ENCODE peak calls at places on chromosome 16, in four cellular contexts. Z is A549, A is stomach, I is heart left ventricle. W is an unnamed sample. For H3K4me1, the result is how much of the 10 kb centered on the place peaks cover.

GRCh38 chr16:1812732-1813163 is 13.9 kb downstream of the HAGH start:
- DNase-seq in Z (peak), A (peak), I (peak), W (peak)

GRCh38 chr16:26982422-26982821 is 84.3 kb upstream of the C16orf82 start:
- DNase-seq in Z (no peak), A (no peak), I (no peak), W (no peak)

GRCh38 chr16:822174-822908 is 21.8 kb upstream of the GNG13 start:
- DNase-seq in Z (no peak), A (no peak), I (no peak), W (no peak)

GRCh38 chr16:5738586-5738985 is 641.0 kb upstream of the EEF2KMT start:
- DNase-seq in Z (no peak), A (no peak), I (no peak), W (no peak)

GRCh38 chr16:55948230-55948629 is 73.1 kb upstream of the CES5A start:
- DNase-seq in Z (no peak), A (no peak), I (no peak), W (no peak)

GRCh38 chr16:82735176-82735575 is 108.4 kb downstream of the CDH13 start:
- DNase-seq in Z (no peak), A (no peak), I (peak), W (no peak)

GRCh38 chr16:66946541-66946940 is 11.2 kb downstream of the CES2 start:
- DNase-seq in Z (no peak), A (no peak), I (no peak), W (no peak)

GRCh38 chr16:13957197-13958078 is 37.5 kb downstream of the ERCC4 start:
- DNase-seq in Z (peak), A (peak), I (peak), W (no peak)

GRCh38 chr16:3004319-3004718 is 8.4 kb upstream of the CLDN9 start:
- DNase-seq in Z (no peak), A (no peak), I (no peak), W (no peak)

GRCh38 chr16:25030420-25031131 is 15.4 kb upstream of the ARHGAP17 start:
- DNase-seq in Z (no peak), A (no peak), I (no peak), W (no peak)

DNA sequence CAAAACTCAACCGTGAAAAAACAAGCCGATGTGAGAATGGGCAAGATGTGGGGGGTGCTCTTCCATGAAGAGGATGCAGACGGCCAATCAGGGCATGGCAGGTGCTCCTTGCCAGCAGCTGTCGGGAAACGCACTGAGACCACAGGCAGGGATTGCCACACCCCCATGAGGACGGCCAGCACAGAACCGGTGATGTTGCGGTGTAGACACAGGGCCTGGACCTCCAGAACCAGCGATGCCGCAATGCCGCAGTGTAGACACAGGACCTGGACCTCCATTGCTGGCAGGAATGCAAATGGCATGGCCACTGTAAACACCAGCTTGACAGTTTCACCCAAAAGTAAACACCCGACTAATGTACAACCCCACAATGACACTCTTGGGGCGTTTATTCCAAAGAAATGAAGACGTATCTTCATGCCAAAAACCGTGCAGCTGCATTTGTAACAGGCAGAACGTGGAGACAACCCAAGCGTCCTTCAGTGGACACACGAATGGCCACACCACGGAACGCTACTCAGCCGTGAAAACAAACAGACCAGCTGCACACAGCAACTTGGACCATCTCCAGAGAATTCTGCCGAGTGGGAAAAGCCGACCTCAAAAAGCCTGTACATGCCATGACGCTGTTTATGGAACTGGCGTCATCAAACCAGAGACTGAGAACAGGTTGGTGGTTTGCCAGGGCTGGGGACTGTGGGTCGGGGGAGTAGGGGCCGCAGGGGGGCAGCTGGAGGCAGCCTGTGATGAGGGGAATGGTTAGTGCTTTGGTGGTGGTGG is 165.1 kb downstream of the BANP start:
- DNase-seq in Z (no peak), A (no peak), I (no peak), W (no peak)
- H3K27ac ChIP-seq in Z (peak), A (no peak), I (no peak), W (no peak)

GRCh38 chr16:60438894-60439293 is 1597.3 kb downstream of the CDH8 start:
- DNase-seq in Z (no peak), A (no peak), I (no peak), W (no peak)
- H3K4me1 ChIP-seq in Z (under half), A (under half), I (under half), W (under half)

DNA sequence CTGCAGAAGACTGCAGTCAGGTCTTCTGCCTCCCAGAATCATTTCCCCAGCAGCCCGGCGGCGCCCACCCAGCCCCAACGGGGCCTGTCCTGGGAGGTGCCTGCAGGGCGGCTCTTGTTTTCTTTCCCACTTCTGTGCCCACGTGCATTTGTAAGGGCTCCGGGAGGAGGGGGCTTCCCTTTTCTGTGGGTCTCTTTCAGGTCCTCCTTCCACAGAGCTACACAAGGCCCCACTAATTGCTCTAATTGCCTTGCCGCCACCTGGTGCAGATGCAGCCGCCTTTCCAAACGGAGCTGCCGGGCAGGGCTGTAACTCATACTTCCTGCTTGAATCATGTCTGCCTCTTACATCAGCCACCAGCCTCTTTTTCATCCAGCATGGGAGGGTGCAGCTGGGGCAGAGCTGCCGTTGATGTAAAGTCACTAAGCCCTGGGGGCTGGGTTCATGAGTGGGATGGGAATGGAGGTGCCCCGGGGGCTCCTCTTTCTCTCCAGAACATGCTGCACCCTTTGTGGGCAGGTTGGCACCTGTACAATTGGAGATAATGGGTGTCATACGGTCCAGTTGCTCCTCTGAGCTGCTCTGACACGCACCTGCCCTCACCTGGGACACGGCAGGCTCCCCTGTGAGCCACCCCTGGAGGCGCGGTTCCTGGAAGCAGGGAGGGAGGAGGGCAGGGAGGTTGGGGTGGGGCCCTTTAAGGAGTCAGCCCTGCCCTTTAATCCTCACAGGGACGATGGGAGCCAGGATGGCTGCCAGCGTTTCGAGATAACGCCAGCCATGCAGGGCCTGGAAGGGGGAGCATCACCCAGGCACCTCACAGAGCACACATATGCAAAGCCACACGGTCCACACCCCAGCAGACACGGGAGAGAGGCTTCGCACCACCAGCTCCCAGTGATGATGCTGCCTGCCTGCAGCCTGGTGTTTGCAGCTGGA is 41.1 kb upstream of the KLHDC4 start:
- DNase-seq in Z (peak), A (peak), I (peak), W (peak)
- H3K27ac ChIP-seq in Z (peak), A (peak), I (peak), W (no peak)

GRCh38 chr16:89154390-89155183 is 17.0 kb upstream of the CDH15 start:
- DNase-seq in Z (no peak), A (no peak), I (no peak), W (no peak)
- H3K4me1 ChIP-seq in Z (under half), A (under half), I (under half), W (under half)

GRCh38 chr16:15491430-15491829 is 57.0 kb downstream of the BMERB1 start:
- DNase-seq in Z (no peak), A (no peak), I (no peak), W (no peak)
- H3K27ac ChIP-seq in Z (peak), A (no peak), I (no peak), W (no peak)

GRCh38 chr16:87487361-87487924 is 5.4 kb downstream of the ZCCHC14 start:
- DNase-seq in Z (no peak), A (peak), I (no peak), W (peak)

GRCh38 chr16:87489434-87490045 is 3.3 kb downstream of the ZCCHC14 start:
- DNase-seq in Z (no peak), A (no peak), I (no peak), W (no peak)

GRCh38 chr16:87486282-87486681 is 6.5 kb downstream of the ZCCHC14 start:
- DNase-seq in Z (no peak), A (no peak), I (no peak), W (peak)

GRCh38 chr16:87483481-87483880 is 9.3 kb downstream of the ZCCHC14 start:
- DNase-seq in Z (no peak), A (no peak), I (no peak), W (no peak)

GRCh38 chr16:87484487-87485331 is 8.1 kb downstream of the ZCCHC14 start:
- DNase-seq in Z (no peak), A (peak), I (no peak), W (no peak)
- H3K4me1 ChIP-seq in Z (under half), A (under half), I (under half), W (half or more)

DNA sequence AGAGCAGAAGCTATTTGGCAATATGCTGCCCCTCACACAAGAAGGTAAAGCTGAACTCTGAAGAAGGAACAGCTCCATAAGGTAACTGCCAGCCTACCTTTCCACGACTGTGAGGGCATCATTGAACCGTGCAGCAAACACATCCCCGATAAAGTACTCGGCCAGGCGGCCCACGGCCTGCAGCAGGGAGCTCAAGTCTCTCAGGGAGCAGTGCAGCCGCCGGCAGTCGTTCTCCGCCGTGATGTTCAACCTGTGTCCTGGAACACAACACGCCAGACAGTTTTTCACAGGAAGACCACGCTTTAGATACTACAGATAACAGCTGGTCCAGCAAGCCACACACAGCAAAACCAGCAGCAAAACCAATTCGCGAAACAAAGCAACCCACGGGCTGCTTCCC is 62.1 kb upstream of the GSG1L start:
- DNase-seq in Z (no peak), A (no peak), I (no peak), W (no peak)
- H3K27ac ChIP-seq in Z (no peak), A (no peak), I (no peak), W (no peak)

W was measured in CD4-positive, CD25-positive, alpha-beta regulatory T cell.